ENCODE peak calls at places on chromosomes 5 and 9, in five cellular contexts. O is GM04504; L is skeletal muscle cell; Z is activated CD4-positive, alpha-beta T cell treated with anti-CD3 and anti-CD28 coated beads for 48 hours; D is NCI-H187 treated with DMSO at 0.1 percent for 48 hours. H is an unnamed sample.

GRCh38 chr5:139951296-139951924 is 91.7 kb downstream of the NRG2 start:
- DNase-seq in O (no peak), L (no peak), Z (no peak), D (no peak), H (no peak)

GRCh38 chr5:169804861-169805260 is 167.8 kb downstream of the DOCK2 start:
- DNase-seq in O (no peak), L (peak; percentile 35), Z (no peak), D (no peak), H (no peak)

GRCh38 chr5:103800728-103801127 is 238.1 kb upstream of the NUDT12 start:
- DNase-seq in O (peak; percentile 40), L (peak; percentile 8), Z (no peak), D (no peak), H (peak; percentile 2)

GRCh38 chr9:109245300-109245897 is 75.5 kb downstream of the EPB41L4B start:
- DNase-seq in O (no peak), L (no peak), Z (no peak), D (peak; percentile 3), H (no peak)

GRCh38 chr9:109780453-109781033 is 545 bp downstream of the PALM2AKAP2 start:
- DNase-seq in O (no peak), L (no peak), Z (no peak), D (no peak), H (no peak)

GRCh38 chr5:139668064-139668880 is 20.1 kb downstream of the CXXC5 start:
- DNase-seq in O (no peak), L (no peak), Z (peak; percentile 41), D (no peak), H (no peak)

GRCh38 chr9:98580956-98581355 is 127.8 kb downstream of the GABBR2 start:
- DNase-seq in O (no peak), L (no peak), Z (no peak), D (no peak), H (no peak)

GRCh38 chr5:172733179-172733973 is 37.6 kb downstream of the DUSP1 start:
- DNase-seq in O (peak; percentile 100), L (peak; percentile 96), Z (no peak), D (no peak), H (peak; percentile 99)

GRCh38 chr5:129099184-129099570 is 4.6 kb downstream of the ISOC1 start:
- DNase-seq in O (no peak), L (no peak), Z (no peak), D (no peak), H (no peak)